ENCODE peak calls at places on chromosomes 12 and 14, in four cellular contexts. K, R, O and C are unnamed samples.

GRCh38 chr12:49763006-49763591 is 21.7 kb downstream of the TMBIM6 start:
- DNase-seq in O (peak), R (peak), K (peak), C (peak)

GRCh38 chr14:103646189-103646588 is 17.2 kb downstream of the KLC1 start:
- DNase-seq in K (no peak), R (no peak), O (no peak), C (no peak)

GRCh38 chr14:88189040-88189839 is 133.8 kb downstream of the KCNK10 start:
- DNase-seq in K (peak), R (peak), O (peak), C (peak)

GRCh38 chr14:53003776-53004175 is 52.9 kb upstream of the FERMT2 start:
- DNase-seq in K (no peak), O (no peak), R (no peak), C (no peak)

GRCh38 chr12:132566551-132567131 is 43.7 kb downstream of the LRCOL1 start:
- DNase-seq in O (no peak), R (no peak), K (no peak), C (no peak)

GRCh38 chr14:68688872-68689371 is 103.9 kb downstream of the ZFP36L1 start:
- DNase-seq in O (peak), K (peak), R (peak), C (no peak)

GRCh38 chr12:129870796-129871195 is 33.0 kb downstream of the TMEM132D start:
- DNase-seq in O (no peak), K (no peak), R (no peak), C (no peak)

GRCh38 chr12:114735680-114736374 is 51.9 kb upstream of the TBX3 start:
- DNase-seq in R (no peak), O (no peak), K (no peak), C (no peak)

GRCh38 chr12:58557646-58558045 is 362.7 kb downstream of the LRIG3 start:
- DNase-seq in K (no peak), R (no peak), O (no peak), C (no peak)

GRCh38 chr12:111715242-111715641 is 29.4 kb downstream of the ACAD10 start:
- DNase-seq in K (no peak), R (peak), O (no peak), C (no peak)

GRCh38 chr12:75058228-75058627 is 151.4 kb downstream of the KCNC2 start:
- DNase-seq in K (no peak), R (no peak), O (no peak), C (no peak)

GRCh38 chr12:16246264-16246663 is 31.2 kb downstream of the SLC15A5 start:
- DNase-seq in O (no peak), R (no peak), K (no peak), C (no peak)

GRCh38 chr12:16241346-16241745 is 36.1 kb downstream of the SLC15A5 start:
- DNase-seq in K (no peak), O (no peak), R (no peak), C (no peak)

GRCh38 chr12:16243487-16244412 is 33.7 kb downstream of the SLC15A5 start:
- DNase-seq in O (no peak), K (no peak), R (no peak), C (no peak)

DNA sequence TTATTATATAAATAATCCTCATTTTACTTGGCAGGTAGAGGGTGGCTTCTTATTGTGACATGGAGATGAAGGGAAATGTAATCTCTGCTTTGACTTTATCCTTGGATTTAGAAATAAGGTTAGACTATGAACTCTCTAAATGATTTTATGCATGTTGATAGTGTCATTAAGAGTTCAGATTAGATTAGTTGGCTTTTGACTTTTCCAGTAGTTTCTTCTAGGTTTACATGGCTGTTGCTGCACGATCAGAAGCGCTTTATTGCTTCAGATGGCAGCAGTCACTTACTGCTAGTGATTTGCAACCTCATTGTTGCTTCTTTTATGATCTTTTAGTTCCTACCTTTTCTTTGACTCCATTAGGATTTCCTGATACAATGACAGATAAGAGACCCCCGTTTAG is 32.3 kb downstream of the SLC15A5 start:
- DNase-seq in R (no peak), O (no peak), K (no peak), C (no peak)
- TF ChIP-seq EP300 in R (no peak), O (no peak), K (no peak), C (no peak)

GRCh38 chr12:116320839-116321238 is 43.3 kb upstream of the MED13L start:
- DNase-seq in O (no peak), K (no peak), R (no peak), C (no peak)
- H3K27ac ChIP-seq in O (peak), K (peak), R (no peak), C (peak)

DNA sequence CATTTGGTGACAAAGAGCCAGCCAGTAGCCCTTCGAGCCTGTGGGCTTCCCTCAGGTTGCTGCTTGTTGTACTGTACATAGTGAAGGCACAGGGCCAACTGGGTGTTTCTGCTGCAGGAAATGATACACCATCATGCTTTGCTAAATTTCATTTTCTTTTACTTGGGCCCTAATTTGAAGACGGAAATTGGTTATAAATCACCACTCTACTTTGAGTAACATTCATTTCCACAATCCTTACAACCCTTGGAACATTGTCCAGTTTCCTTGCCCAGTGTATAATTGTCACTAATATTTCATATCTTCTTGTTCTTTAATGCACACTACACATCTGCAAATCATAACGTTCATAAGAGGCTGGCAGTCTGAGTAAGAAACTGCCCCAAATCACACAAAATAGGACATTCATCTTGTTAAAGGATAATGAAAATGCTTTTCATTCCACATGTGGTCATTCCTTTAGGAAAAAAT is 30.2 kb downstream of the MSRB3 start:
- DNase-seq in K (no peak), O (no peak), R (no peak), C (no peak)
- TF ChIP-seq EP300 in K (no peak), O (peak), R (no peak), C (no peak)

GRCh38 chr12:27226319-27226984 is 17.6 kb upstream of the STK38L start:
- DNase-seq in K (no peak), R (no peak), O (no peak), C (no peak)
- H3K27ac ChIP-seq in K (no peak), R (no peak), O (no peak), C (peak)

GRCh38 chr12:6392499-6392898 is 8.5 kb downstream of the LTBR start:
- DNase-seq in K (peak), O (no peak), R (peak), C (no peak)
- TF ChIP-seq EP300 in K (no peak), O (no peak), R (no peak), C (no peak)

DNA sequence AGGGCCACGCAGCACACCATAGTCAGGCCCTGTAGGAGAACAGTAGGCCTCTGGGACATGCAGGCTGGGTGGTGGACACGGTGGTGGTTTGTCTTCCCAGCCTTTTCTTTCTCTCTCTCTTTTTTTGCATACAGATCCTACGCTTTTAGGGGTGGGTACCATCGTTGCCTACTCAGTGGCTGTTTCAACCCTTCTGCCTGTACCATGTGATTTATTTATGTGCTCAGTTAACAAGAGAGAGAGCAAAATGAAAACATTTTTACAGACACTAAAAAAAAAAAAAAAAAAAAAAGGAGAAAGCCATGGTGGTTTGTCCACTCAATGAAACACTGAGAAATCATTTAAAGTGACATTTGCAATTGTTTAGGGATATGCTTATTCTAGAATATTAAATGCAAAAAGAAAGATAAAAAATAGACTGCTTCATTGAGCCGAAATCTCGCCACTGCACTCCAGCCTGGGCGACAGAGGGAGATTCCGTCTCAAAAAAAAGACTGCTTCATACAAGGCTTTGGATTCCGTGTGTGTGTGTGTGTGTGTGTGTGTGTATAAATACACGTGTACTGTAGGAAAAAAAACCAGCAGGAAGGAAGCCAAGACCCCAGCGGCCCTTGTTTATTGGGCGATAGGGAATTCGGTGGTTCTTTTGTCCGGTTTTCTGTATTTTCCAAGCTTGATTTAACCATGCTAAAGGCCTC is 3.3 kb upstream of the ZNF839 start:
- DNase-seq in O (no peak), K (no peak), R (peak), C (no peak)
- H3K27ac ChIP-seq in O (peak), K (peak), R (peak), C (peak)

GRCh38 chr14:95265106-95266094 is 54.3 kb downstream of the CLMN start:
- DNase-seq in K (no peak), R (peak), O (no peak), C (no peak)
- TF ChIP-seq EP300 in K (no peak), R (peak), O (peak), C (no peak)